ENCODE peak calls at places on chromosomes 5 and 9, in five cellular contexts. One of them, this sample, is unnamed.

GRCh38 chr5:111984044-111984443 is 227.1 kb upstream of the NREP start:
- DNase-seq in mesendoderm: no peak
- DNase-seq in tibial nerve: no peak
- DNase-seq in astrocyte of the spinal cord: peak; percentile 90
- DNase-seq in CD4-positive, CD25-positive, alpha-beta regulatory T cell: no peak
- DNase-seq in this sample: no peak

GRCh38 chr5:53200309-53200708 is 90.8 kb upstream of the MOCS2 start:
- DNase-seq in mesendoderm: peak; percentile 6
- DNase-seq in tibial nerve: no peak
- DNase-seq in astrocyte of the spinal cord: no peak
- DNase-seq in CD4-positive, CD25-positive, alpha-beta regulatory T cell: no peak
- DNase-seq in this sample: no peak

GRCh38 chr5:7592910-7593309 is 197.0 kb downstream of the ADCY2 start:
- DNase-seq in mesendoderm: peak; percentile 44
- DNase-seq in tibial nerve: no peak
- DNase-seq in astrocyte of the spinal cord: no peak
- DNase-seq in CD4-positive, CD25-positive, alpha-beta regulatory T cell: no peak
- DNase-seq in this sample: no peak

GRCh38 chr9:91495450-91495849 is 71.8 kb upstream of the NFIL3 start:
- DNase-seq in mesendoderm: no peak
- DNase-seq in tibial nerve: no peak
- DNase-seq in astrocyte of the spinal cord: peak; percentile 97
- DNase-seq in CD4-positive, CD25-positive, alpha-beta regulatory T cell: no peak
- DNase-seq in this sample: no peak

GRCh38 chr5:116494784-116495480 is 79.7 kb downstream of the SEMA6A start:
- DNase-seq in mesendoderm: no peak
- DNase-seq in tibial nerve: no peak
- DNase-seq in astrocyte of the spinal cord: no peak
- DNase-seq in CD4-positive, CD25-positive, alpha-beta regulatory T cell: no peak
- DNase-seq in this sample: no peak

GRCh38 chr5:32734822-32735378 is 23.8 kb downstream of the NPR3 start:
- DNase-seq in mesendoderm: peak; percentile 6
- DNase-seq in tibial nerve: no peak
- DNase-seq in astrocyte of the spinal cord: no peak
- DNase-seq in CD4-positive, CD25-positive, alpha-beta regulatory T cell: no peak
- DNase-seq in this sample: no peak

GRCh38 chr9:134227451-134228411 is 63.4 kb upstream of the RNU6ATAC start:
- DNase-seq in mesendoderm: no peak
- DNase-seq in tibial nerve: no peak
- DNase-seq in astrocyte of the spinal cord: no peak
- DNase-seq in CD4-positive, CD25-positive, alpha-beta regulatory T cell: no peak
- DNase-seq in this sample: no peak

GRCh38 chr5:38032149-38032548 is 192.3 kb upstream of the GDNF start:
- DNase-seq in mesendoderm: no peak
- DNase-seq in tibial nerve: no peak
- DNase-seq in astrocyte of the spinal cord: no peak
- DNase-seq in CD4-positive, CD25-positive, alpha-beta regulatory T cell: no peak
- DNase-seq in this sample: no peak

GRCh38 chr9:94861589-94862241 is 135.2 kb downstream of the AOPEP start:
- DNase-seq in mesendoderm: no peak
- DNase-seq in tibial nerve: no peak
- DNase-seq in astrocyte of the spinal cord: no peak
- DNase-seq in CD4-positive, CD25-positive, alpha-beta regulatory T cell: no peak
- DNase-seq in this sample: no peak

GRCh38 chr9:121743441-121744001 is 92.1 kb downstream of the DAB2IP start:
- DNase-seq in mesendoderm: peak; percentile 87
- DNase-seq in tibial nerve: peak; percentile 78
- DNase-seq in astrocyte of the spinal cord: peak; percentile 89
- DNase-seq in CD4-positive, CD25-positive, alpha-beta regulatory T cell: no peak
- DNase-seq in this sample: no peak
- H3K4me3 ChIP-seq in mesendoderm: no peak overlapping the region
- H3K4me3 ChIP-seq in tibial nerve: peak overlapping the region; percentile 61
- H3K4me3 ChIP-seq in astrocyte of the spinal cord: peak overlapping the region; percentile 55
- H3K4me3 ChIP-seq in CD4-positive, CD25-positive, alpha-beta regulatory T cell: no peak overlapping the region
- H3K4me3 ChIP-seq in this sample: peak overlapping the region; percentile 60

DNA sequence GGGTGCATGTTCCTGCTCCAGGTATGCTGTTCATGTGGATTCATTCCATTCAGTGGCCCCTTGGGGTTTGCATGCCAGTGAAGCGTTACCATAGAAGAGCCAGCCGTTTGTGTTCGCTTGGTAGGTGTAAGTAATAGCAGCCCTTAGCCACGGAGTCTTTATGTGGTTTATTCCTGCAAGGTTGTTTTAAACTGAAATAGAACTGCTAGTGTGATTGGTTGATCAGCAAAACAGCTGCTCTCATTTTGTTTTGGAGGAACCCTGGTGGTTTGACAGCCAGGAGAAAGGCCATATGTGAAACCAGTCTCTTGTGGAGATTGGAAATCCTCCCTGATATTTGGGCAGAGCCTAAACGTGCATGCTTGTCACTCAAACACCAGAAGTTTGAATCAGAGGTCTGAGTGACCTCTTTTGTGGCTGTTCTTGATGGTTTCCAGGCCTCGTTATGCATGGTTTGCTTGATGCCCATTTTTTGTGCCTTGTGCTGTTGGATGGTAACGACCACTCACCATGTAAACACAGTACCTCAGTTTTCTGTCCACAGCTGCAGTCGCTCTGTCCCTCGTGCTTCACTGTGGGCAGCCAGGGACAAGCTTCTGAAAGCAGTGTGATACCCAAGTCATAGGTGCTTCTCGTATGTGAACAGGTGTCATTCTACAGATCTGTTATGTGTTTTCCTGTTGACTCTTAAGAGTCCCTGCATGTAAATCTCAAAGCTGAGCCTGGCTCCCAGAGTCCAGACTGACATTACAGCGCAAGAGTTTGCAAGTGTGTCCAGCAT is 58.3 kb upstream of the NXNL2 start:
- DNase-seq in mesendoderm: peak; percentile 52
- DNase-seq in tibial nerve: no peak
- DNase-seq in astrocyte of the spinal cord: peak; percentile 81
- DNase-seq in CD4-positive, CD25-positive, alpha-beta regulatory T cell: no peak
- DNase-seq in this sample: no peak
- H3K4me3 ChIP-seq in mesendoderm: no peak overlapping the region
- H3K4me3 ChIP-seq in tibial nerve: no peak overlapping the region
- H3K4me3 ChIP-seq in astrocyte of the spinal cord: no peak overlapping the region
- H3K4me3 ChIP-seq in CD4-positive, CD25-positive, alpha-beta regulatory T cell: no peak overlapping the region
- H3K4me3 ChIP-seq in this sample: no peak overlapping the region

GRCh38 chr5:124160265-124160664 is 586.2 kb downstream of the ZNF608 start:
- DNase-seq in mesendoderm: no peak
- DNase-seq in tibial nerve: no peak
- DNase-seq in astrocyte of the spinal cord: no peak
- DNase-seq in CD4-positive, CD25-positive, alpha-beta regulatory T cell: no peak
- DNase-seq in this sample: no peak

GRCh38 chr5:124161286-124161685 is 585.2 kb downstream of the ZNF608 start:
- DNase-seq in mesendoderm: no peak
- DNase-seq in tibial nerve: no peak
- DNase-seq in astrocyte of the spinal cord: no peak
- DNase-seq in CD4-positive, CD25-positive, alpha-beta regulatory T cell: no peak
- DNase-seq in this sample: no peak

GRCh38 chr5:124157320-124157719 is 589.1 kb downstream of the ZNF608 start:
- DNase-seq in mesendoderm: no peak
- DNase-seq in tibial nerve: no peak
- DNase-seq in astrocyte of the spinal cord: peak; percentile 22
- DNase-seq in CD4-positive, CD25-positive, alpha-beta regulatory T cell: no peak
- DNase-seq in this sample: no peak

GRCh38 chr5:124162782-124163532 is 583.5 kb downstream of the ZNF608 start:
- DNase-seq in mesendoderm: no peak
- DNase-seq in tibial nerve: no peak
- DNase-seq in astrocyte of the spinal cord: peak; percentile 29
- DNase-seq in CD4-positive, CD25-positive, alpha-beta regulatory T cell: no peak
- DNase-seq in this sample: no peak
- H3K4me3 ChIP-seq in mesendoderm: no peak overlapping the region
- H3K4me3 ChIP-seq in tibial nerve: no peak overlapping the region
- H3K4me3 ChIP-seq in astrocyte of the spinal cord: no peak overlapping the region
- H3K4me3 ChIP-seq in CD4-positive, CD25-positive, alpha-beta regulatory T cell: no peak overlapping the region
- H3K4me3 ChIP-seq in this sample: no peak overlapping the region

GRCh38 chr9:70256123-70256551 is 2.6 kb upstream of the SMC5 start:
- DNase-seq in mesendoderm: no peak
- DNase-seq in tibial nerve: no peak
- DNase-seq in astrocyte of the spinal cord: peak; percentile 82
- DNase-seq in CD4-positive, CD25-positive, alpha-beta regulatory T cell: no peak
- DNase-seq in this sample: no peak
- H3K4me3 ChIP-seq in mesendoderm: no peak overlapping the region
- H3K4me3 ChIP-seq in tibial nerve: no peak overlapping the region
- H3K4me3 ChIP-seq in astrocyte of the spinal cord: peak overlapping the region; percentile 33
- H3K4me3 ChIP-seq in CD4-positive, CD25-positive, alpha-beta regulatory T cell: no peak overlapping the region
- H3K4me3 ChIP-seq in this sample: peak overlapping the region; percentile 89

DNA sequence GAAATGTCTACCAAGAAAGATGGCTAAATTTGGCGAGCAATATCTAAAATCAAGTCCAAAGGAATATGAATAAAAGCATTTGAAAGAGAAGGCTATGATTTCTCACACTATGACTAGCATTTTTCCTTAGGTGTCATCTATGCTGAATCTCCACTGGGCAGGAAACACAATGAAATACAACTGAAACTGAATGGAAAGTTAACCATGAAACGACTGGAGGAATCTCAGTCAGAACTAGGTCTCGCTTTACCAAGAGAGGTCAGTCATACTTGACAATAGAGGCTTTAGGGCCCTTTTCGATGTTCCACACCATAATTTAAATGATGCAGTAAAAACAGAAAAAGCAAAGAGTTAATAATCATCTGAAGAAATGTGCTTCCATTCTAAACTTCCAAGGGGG is 339.0 kb downstream of the PDE4D start:
- DNase-seq in mesendoderm: no peak
- DNase-seq in tibial nerve: no peak
- DNase-seq in astrocyte of the spinal cord: no peak
- DNase-seq in CD4-positive, CD25-positive, alpha-beta regulatory T cell: no peak
- DNase-seq in this sample: no peak
- H3K4me3 ChIP-seq in mesendoderm: no peak overlapping the region
- H3K4me3 ChIP-seq in tibial nerve: no peak overlapping the region
- H3K4me3 ChIP-seq in astrocyte of the spinal cord: no peak overlapping the region
- H3K4me3 ChIP-seq in CD4-positive, CD25-positive, alpha-beta regulatory T cell: no peak overlapping the region
- H3K4me3 ChIP-seq in this sample: no peak overlapping the region

GRCh38 chr5:181114844-181115778 is 15.9 kb downstream of the OR2V1 start:
- DNase-seq in mesendoderm: peak; percentile 45
- DNase-seq in tibial nerve: no peak
- DNase-seq in astrocyte of the spinal cord: peak; percentile 6
- DNase-seq in CD4-positive, CD25-positive, alpha-beta regulatory T cell: no peak
- DNase-seq in this sample: no peak
- H3K4me3 ChIP-seq in mesendoderm: no peak overlapping the region
- H3K4me3 ChIP-seq in tibial nerve: no peak overlapping the region
- H3K4me3 ChIP-seq in astrocyte of the spinal cord: peak overlapping the region; percentile 7
- H3K4me3 ChIP-seq in CD4-positive, CD25-positive, alpha-beta regulatory T cell: no peak overlapping the region
- H3K4me3 ChIP-seq in this sample: peak overlapping the region; percentile 27

GRCh38 chr9:132888151-132888550 is 9.5 kb downstream of the SPACA9 start:
- DNase-seq in mesendoderm: no peak
- DNase-seq in tibial nerve: no peak
- DNase-seq in astrocyte of the spinal cord: no peak
- DNase-seq in CD4-positive, CD25-positive, alpha-beta regulatory T cell: no peak
- DNase-seq in this sample: no peak
- H3K4me3 ChIP-seq in mesendoderm: no peak overlapping the region
- H3K4me3 ChIP-seq in tibial nerve: no peak overlapping the region
- H3K4me3 ChIP-seq in astrocyte of the spinal cord: no peak overlapping the region
- H3K4me3 ChIP-seq in CD4-positive, CD25-positive, alpha-beta regulatory T cell: no peak overlapping the region
- H3K4me3 ChIP-seq in this sample: no peak overlapping the region

DNA sequence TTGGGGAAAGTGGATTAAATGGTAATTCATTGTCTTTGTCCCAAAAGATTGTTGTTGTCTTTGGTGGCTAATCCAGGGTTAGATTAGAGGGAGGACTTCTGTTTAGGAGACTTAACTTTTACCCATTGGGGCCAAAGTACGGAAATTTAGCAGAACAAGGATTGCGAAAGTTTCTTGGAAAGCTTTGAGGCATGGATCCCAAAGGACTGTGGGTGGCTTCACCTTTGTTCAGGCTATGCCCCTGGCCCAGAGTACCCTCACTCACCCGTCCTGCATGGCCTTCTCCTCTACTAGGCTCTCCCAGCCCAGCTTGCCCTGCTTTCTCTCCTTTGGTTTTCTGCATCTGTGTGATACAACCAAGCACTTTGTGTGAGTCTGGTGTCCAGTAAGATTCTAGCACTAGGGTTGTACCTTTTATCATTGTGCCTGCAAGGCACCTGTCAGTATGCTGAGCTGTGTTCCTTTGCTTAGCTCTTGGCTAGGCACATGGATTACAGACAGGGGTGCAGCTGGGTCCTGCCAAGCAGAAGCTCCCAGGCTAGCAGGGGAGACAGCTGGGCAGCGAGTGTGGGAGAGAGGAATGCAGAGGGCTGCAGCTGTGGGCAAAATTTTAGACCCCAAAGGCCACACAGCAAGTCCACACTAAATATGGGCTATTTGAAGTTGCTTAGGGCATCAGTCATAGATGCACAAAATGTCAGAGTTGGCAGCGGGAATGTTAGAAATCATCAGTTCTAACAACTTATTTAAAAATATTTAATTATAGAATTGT is 3.2 kb downstream of the PPARGC1B start:
- DNase-seq in mesendoderm: no peak
- DNase-seq in tibial nerve: no peak
- DNase-seq in astrocyte of the spinal cord: no peak
- DNase-seq in CD4-positive, CD25-positive, alpha-beta regulatory T cell: no peak
- DNase-seq in this sample: no peak
- H3K4me3 ChIP-seq in mesendoderm: no peak overlapping the region
- H3K4me3 ChIP-seq in tibial nerve: no peak overlapping the region
- H3K4me3 ChIP-seq in astrocyte of the spinal cord: no peak overlapping the region
- H3K4me3 ChIP-seq in CD4-positive, CD25-positive, alpha-beta regulatory T cell: no peak overlapping the region
- H3K4me3 ChIP-seq in this sample: peak overlapping the region; percentile 81

This sample was measured in esophagus squamous epithelium.